ENCODE peak calls at places on chromosomes 11 and 22, in six cellular contexts. S is keratinocyte; M is kidney epithelial cell; T is body of pancreas; B is CD4-positive, alpha-beta T cell; J is neuronal stem cell. W is an unnamed sample. For H3K27me3, the result is how much of the 10 kb centered on the place peaks cover.

GRCh38 chr11:3104051-3104714 is 47.0 kb upstream of the CARS1 start:
- DNase-seq in T (no peak), M (no peak), S (no peak), J (no peak), B (no peak), W (no peak)

GRCh38 chr11:110198031-110198729 is 98.2 kb downstream of the RDX start:
- DNase-seq in B (no peak), T (no peak), M (no peak), S (no peak), J (no peak), W (no peak)

GRCh38 chr11:35126000-35126878 is 12.7 kb upstream of the CD44 start:
- DNase-seq in J (no peak), B (no peak), M (no peak), T (no peak), S (no peak), W (no peak)

GRCh38 chr11:62054484-62055121 is 69.2 kb upstream of the INCENP start:
- DNase-seq in B (no peak), T (peak), J (no peak), S (no peak), M (no peak), W (peak)

GRCh38 chr11:120184371-120184945 is 26.4 kb upstream of the OAF start:
- DNase-seq in M (no peak), J (no peak), S (no peak), T (peak), B (no peak), W (peak)

GRCh38 chr11:68361702-68362101 is 49.3 kb downstream of the LRP5 start:
- DNase-seq in S (no peak), B (no peak), T (no peak), M (no peak), J (no peak), W (no peak)

GRCh38 chr22:29139965-29140782 is 65.5 kb upstream of the EMID1 start:
- DNase-seq in J (no peak), B (no peak), M (no peak), T (no peak), S (no peak), W (peak)

GRCh38 chr11:69267395-69267805 is 26.6 kb upstream of the MYEOV start:
- DNase-seq in J (no peak), M (no peak), B (no peak), S (no peak), T (no peak), W (no peak)

GRCh38 chr11:110379261-110379660 is 50.5 kb upstream of the FDX1 start:
- DNase-seq in M (no peak), B (no peak), J (no peak), T (no peak), S (no peak), W (peak)

GRCh38 chr11:20258496-20258895 is 98.2 kb upstream of the DBX1 start:
- DNase-seq in M (no peak), B (no peak), T (no peak), S (no peak), J (no peak), W (no peak)

GRCh38 chr11:79419120-79419519 is 21.7 kb downstream of the TENM4 start:
- DNase-seq in J (no peak), B (no peak), M (peak), S (peak), T (no peak), W (no peak)

GRCh38 chr11:92071660-92072059 is 153.0 kb upstream of the FAT3 start:
- DNase-seq in B (no peak), S (no peak), J (no peak), M (no peak), T (no peak), W (no peak)

GRCh38 chr11:58471892-58472291 is 29.9 kb upstream of the OR5B12 start:
- DNase-seq in M (no peak), J (no peak), S (no peak), B (no peak), T (no peak), W (no peak)

GRCh38 chr11:33214187-33214586 is 43.0 kb upstream of the HIPK3 start:
- DNase-seq in T (no peak), S (no peak), J (no peak), M (no peak), B (no peak), W (no peak)

GRCh38 chr11:87331273-87331672 is 293.5 kb downstream of the TMEM135 start:
- DNase-seq in S (no peak), J (no peak), M (no peak), B (no peak), T (no peak), W (no peak)
- H3K27me3 ChIP-seq in S (under half), J (under half), M (under half), B (under half), T (under half), W (under half)

DNA sequence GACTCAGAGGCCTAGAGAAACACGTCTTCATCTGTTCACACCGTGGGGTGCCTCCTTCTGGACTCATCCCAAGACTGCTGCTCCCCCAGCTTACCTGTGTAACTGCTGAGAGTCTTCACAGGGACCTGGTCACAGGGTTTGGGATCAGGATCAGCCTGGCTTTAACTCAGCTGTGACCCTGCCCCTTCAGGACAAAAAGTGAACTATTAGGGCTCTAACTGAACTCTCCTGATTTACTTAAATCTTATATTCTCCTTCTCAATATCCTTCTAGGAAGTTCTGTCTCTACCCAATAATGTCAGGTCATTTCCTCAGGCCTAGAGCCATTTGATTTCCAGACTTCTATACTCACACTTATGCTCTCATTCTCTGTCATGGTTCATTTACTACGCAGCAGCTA is 108.4 kb downstream of the ZNF280B start:
- DNase-seq in M (no peak), T (no peak), J (no peak), S (no peak), B (no peak), W (no peak)
- H3K27me3 ChIP-seq in M (under half), T (under half), J (under half), S (under half), B (under half), W (under half)

GRCh38 chr11:66414120-66414934 is 6.5 kb upstream of the NPAS4 start:
- DNase-seq in T (no peak), J (no peak), B (no peak), M (no peak), S (no peak), W (no peak)
- H3K27me3 ChIP-seq in T (under half), J (under half), B (under half), M (under half), S (half or more), W (under half)

DNA sequence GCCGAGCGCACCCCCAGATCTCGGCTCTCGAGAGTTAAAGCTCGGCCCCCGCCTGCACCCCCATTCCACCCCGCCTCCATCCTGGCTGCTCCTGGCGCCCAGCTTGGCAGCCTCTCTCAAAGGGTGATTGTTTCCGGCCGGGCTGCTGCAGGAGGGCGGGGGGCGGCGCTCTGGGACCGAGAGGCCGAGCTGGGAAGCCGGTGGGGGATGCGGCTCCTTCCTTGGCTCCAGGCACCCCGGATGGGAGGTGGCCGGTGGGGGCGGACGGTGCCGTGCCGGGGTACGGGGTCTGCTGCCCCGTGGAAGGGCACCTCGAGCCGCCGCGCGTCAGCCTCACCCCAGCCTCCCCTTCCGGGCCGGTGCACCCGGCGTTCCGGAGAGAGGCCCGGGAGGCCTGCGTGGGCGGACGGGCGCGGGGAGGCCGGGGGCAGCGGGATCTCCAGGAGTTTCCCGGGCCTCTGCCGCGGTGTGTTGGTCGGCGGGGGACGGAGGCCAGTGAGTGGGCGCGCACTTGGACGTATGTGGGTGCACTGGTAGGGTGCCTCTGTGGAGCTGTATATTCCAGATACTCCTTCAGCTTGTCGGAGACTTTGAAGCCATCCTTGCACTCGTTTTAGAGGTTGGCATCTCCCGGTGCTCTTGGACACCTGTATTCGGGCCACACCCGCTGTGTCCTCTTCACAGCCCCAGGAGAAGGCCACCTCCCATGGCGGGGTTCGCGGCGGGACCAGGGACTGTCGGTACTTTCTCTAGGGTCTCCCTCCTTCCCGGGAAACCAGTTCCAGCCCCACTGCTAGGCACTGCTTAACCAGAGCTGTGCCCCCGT is 679 bp upstream of the B3GAT1 start:
- DNase-seq in S (no peak), J (peak), T (no peak), B (no peak), M (no peak), W (no peak)
- H3K27me3 ChIP-seq in S (half or more), J (under half), T (under half), B (half or more), M (under half), W (under half)

GRCh38 chr11:129368889-129369672 is 6.6 kb upstream of the BARX2 start:
- DNase-seq in M (no peak), J (no peak), B (no peak), T (no peak), S (no peak), W (no peak)

GRCh38 chr11:129364143-129364654 is 11.4 kb upstream of the BARX2 start:
- DNase-seq in B (peak), M (peak), T (peak), S (peak), J (peak), W (peak)

GRCh38 chr11:129372609-129373488 is 2.8 kb upstream of the BARX2 start:
- DNase-seq in M (no peak), S (no peak), B (no peak), J (peak), T (no peak), W (no peak)

GRCh38 chr11:129365816-129366215 is 9.8 kb upstream of the BARX2 start:
- DNase-seq in T (no peak), M (no peak), J (no peak), S (peak), B (no peak), W (no peak)

GRCh38 chr11:129366737-129367597 is 8.7 kb upstream of the BARX2 start:
- DNase-seq in J (no peak), M (no peak), B (no peak), T (no peak), S (no peak), W (no peak)
- H3K27me3 ChIP-seq in J (under half), M (under half), B (half or more), T (under half), S (half or more), W (under half)

GRCh38 chr11:27700351-27701261 is at the start of gene BDNF:
- DNase-seq in T (no peak), B (no peak), M (no peak), J (peak), S (no peak), W (peak)
- H3K27me3 ChIP-seq in T (under half), B (half or more), M (under half), J (under half), S (half or more), W (under half)

DNA sequence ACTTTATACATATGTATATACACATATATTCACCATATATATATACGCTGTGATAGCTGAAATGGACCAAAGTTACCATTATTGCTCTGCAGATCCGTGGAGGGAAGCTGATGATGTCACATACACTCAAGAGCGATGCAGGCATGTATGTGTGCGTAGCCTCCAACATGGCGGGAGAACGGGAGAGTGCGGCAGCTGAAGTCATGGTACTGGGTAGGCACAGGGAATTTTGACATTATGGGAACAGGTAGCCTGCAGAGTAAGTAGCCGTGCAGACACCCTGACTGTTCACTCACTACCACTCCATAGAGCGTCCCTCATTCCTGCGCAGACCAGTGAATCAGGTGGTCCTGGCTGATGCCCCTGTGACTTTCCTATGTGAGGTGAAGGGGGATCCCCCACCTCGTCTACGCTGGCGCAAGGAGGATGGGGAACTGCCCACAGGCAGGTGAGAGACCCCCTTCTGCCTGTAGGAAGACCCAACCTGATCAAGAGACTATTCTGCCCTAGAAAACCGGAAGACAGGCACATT is 4.7 kb downstream of the ROBO3 start:
- DNase-seq in M (no peak), T (no peak), S (no peak), B (no peak), J (no peak), W (no peak)
- H3K27me3 ChIP-seq in M (half or more), T (under half), S (half or more), B (half or more), J (half or more), W (under half)

GRCh38 chr22:22895776-22896445 is 8.3 kb downstream of the IGLL5 start:
- DNase-seq in T (no peak), J (no peak), M (no peak), S (no peak), B (no peak), W (no peak)

GRCh38 chr22:22893077-22893805 is 5.6 kb downstream of the IGLL5 start:
- DNase-seq in J (no peak), S (no peak), B (no peak), T (no peak), M (no peak), W (no peak)

GRCh38 chr22:22896601-22897000 is 9.0 kb downstream of the IGLL5 start:
- DNase-seq in T (no peak), S (no peak), M (no peak), J (no peak), B (no peak), W (no peak)

GRCh38 chr22:22893891-22894739 is 6.5 kb downstream of the IGLL5 start:
- DNase-seq in B (no peak), M (no peak), J (no peak), T (no peak), S (no peak), W (peak)

DNA sequence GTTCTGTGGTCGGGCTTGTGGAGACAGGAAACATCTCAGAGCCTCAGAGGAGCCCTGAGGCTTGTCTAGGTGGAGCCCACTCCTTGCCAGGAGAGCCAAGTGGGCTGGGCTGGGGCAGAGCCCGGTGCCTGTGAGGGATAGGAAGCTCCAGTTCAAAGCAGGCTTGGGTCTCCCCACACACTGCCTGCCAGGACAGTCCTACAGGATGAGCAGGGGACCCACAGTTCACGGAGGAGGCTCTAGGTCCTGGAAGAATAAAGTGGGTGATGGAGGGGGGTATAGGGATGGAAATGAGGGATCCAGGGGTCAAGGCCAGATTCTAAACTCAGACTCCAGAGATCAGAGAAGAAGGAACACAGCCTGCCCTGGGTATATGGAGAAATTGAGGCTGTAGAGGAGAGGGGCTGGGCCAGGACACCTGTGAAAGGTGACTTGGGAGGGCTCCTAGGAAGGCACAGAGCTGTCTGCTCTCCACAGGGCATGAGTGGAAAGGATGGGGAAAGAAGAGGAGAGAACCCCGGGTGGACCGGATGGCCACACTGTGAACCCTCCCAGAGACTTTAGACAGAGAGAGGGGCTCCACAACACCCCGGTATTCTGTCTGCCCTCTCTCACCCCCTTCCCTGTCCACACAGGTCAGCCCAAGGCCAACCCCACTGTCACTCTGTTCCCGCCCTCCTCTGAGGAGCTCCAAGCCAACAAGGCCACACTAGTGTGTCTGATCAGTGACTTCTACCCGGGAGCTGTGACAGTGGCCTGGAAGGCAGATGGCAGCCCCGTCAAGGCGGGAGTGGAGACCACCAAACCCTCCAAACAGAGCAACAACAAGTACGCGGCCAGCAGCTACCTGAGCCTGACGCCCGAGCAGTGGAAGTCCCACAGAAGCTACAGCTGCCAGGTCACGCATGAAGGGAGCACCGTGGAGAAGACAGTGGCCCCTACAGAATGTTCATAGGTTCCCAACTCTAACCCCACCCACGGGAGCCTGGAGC is 7.4 kb downstream of the IGLL5 start:
- DNase-seq in B (no peak), T (no peak), J (no peak), M (no peak), S (no peak), W (peak)
- H3K27me3 ChIP-seq in B (under half), T (under half), J (under half), M (under half), S (under half), W (under half)

DNA sequence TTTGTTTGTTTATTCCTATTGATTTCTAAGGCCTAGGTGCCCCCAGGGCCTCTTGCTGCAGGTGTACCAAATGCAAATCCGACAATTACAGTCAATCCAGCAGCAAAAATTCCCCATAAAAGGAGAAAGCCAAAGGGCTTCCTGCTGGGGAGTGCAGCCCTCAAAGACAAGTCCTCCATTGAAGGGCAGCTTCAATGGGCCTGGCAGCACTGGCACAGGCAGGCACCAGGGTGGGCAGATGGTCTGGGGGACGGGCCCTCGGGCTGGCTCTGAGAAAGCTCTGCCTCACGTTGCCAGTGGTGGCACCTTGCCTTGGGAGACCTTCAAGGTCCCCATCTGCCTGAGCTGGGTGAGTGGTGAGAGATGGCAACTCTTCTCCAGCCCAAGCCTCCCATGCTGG is 128.0 kb downstream of the DSCAML1 start:
- DNase-seq in S (no peak), M (no peak), J (no peak), T (no peak), B (no peak), W (no peak)
- H3K27me3 ChIP-seq in S (under half), M (under half), J (under half), T (under half), B (under half), W (under half)

W was measured in Caco-2.